ENCODE peak calls at places on chromosome 7, in eight cellular contexts. O, C, F, M, L, V, Z and J are unnamed samples. For H3K9me3, the result is how much of the 10 kb centered on the place peaks cover.

GRCh38 chr7:155860840-155861479 is 48.7 kb upstream of the SHH start:
- DNase-seq in O (peak), C (peak), F (no peak), M (no peak), L (peak), V (no peak), Z (peak), J (no peak)

GRCh38 chr7:12771378-12771877 is 84.0 kb downstream of the ARL4A start:
- DNase-seq in O (no peak), C (peak), F (no peak), M (no peak), L (no peak), V (no peak), Z (no peak), J (no peak)

GRCh38 chr7:108109216-108109908 is 20.8 kb downstream of the LAMB4 start:
- DNase-seq in O (no peak), C (no peak), F (no peak), M (no peak), L (no peak), V (peak), Z (no peak), J (peak)

GRCh38 chr7:128031901-128032604 is 816 bp upstream of the LRRC4 start:
- DNase-seq in O (peak), C (no peak), F (no peak), M (peak), L (peak), V (no peak), Z (peak), J (peak)

GRCh38 chr7:90411510-90411909 is 8.2 kb downstream of the CLDN12 start:
- DNase-seq in O (no peak), C (no peak), F (no peak), M (no peak), L (no peak), V (peak), Z (no peak), J (no peak)

GRCh38 chr7:72540106-72540611 is 128.0 kb upstream of the CALN1 start:
- DNase-seq in O (no peak), C (no peak), F (no peak), M (no peak), L (no peak), V (no peak), Z (no peak), J (no peak)

GRCh38 chr7:27782849-27783248 is 42.9 kb downstream of the TAX1BP1 start:
- DNase-seq in O (no peak), C (no peak), F (no peak), M (no peak), L (no peak), V (no peak), Z (no peak), J (no peak)

GRCh38 chr7:112581529-112581928 is 100.7 kb downstream of the LSMEM1 start:
- DNase-seq in O (no peak), C (no peak), F (no peak), M (no peak), L (no peak), V (no peak), Z (no peak), J (no peak)

GRCh38 chr7:33905389-33906032 is at the start of gene BMPER:
- DNase-seq in O (peak), C (no peak), F (no peak), M (no peak), L (no peak), V (no peak), Z (peak), J (peak)

GRCh38 chr7:48962821-48963505 is 38.6 kb downstream of the CDC14C start:
- DNase-seq in O (no peak), C (no peak), F (no peak), M (no peak), L (no peak), V (no peak), Z (no peak), J (no peak)

GRCh38 chr7:50953820-50954219 is 171.1 kb upstream of the GRB10 start:
- DNase-seq in O (no peak), C (no peak), F (peak), M (no peak), L (no peak), V (no peak), Z (no peak), J (no peak)

GRCh38 chr7:3264693-3265339 is 36.2 kb upstream of the SDK1 start:
- DNase-seq in O (no peak), C (no peak), F (no peak), M (no peak), L (no peak), V (no peak), Z (no peak), J (no peak)

GRCh38 chr7:70618020-70618551 is 513.9 kb upstream of the GALNT17 start:
- DNase-seq in O (no peak), C (no peak), F (no peak), M (no peak), L (no peak), V (no peak), Z (no peak), J (peak)

GRCh38 chr7:32316831-32317230 is 173.3 kb downstream of the LSM5 start:
- DNase-seq in O (no peak), C (no peak), F (no peak), M (no peak), L (no peak), V (no peak), Z (no peak), J (no peak)

GRCh38 chr7:129831424-129832058 is 121.2 kb downstream of the UBE2H start:
- DNase-seq in O (no peak), C (no peak), F (no peak), M (no peak), L (no peak), V (peak), Z (no peak), J (no peak)

GRCh38 chr7:103446046-103446520 is at the start of gene SLC26A5:
- DNase-seq in O (peak), C (peak), F (no peak), M (no peak), L (no peak), V (no peak), Z (peak), J (peak)

GRCh38 chr7:46909601-46910051 is 672.3 kb downstream of the TNS3 start:
- DNase-seq in O (no peak), C (no peak), F (no peak), M (no peak), L (no peak), V (no peak), Z (no peak), J (no peak)

GRCh38 chr7:44267719-44268413 is 57.5 kb downstream of the CAMK2B start:
- DNase-seq in O (no peak), C (no peak), F (no peak), M (no peak), L (no peak), V (no peak), Z (no peak), J (no peak)

GRCh38 chr7:38369816-38370493 is 96.5 kb upstream of the TARP start:
- DNase-seq in O (peak), C (peak), F (peak), M (peak), L (peak), V (peak), Z (peak), J (peak)

GRCh38 chr7:100679927-100680588 is 6.5 kb downstream of the GNB2 start:
- DNase-seq in O (no peak), C (no peak), F (no peak), M (no peak), L (no peak), V (no peak), Z (no peak), J (no peak)

GRCh38 chr7:122914812-122915211 is 28.6 kb upstream of the CADPS2 start:
- DNase-seq in O (no peak), C (no peak), F (no peak), M (no peak), L (no peak), V (no peak), Z (no peak), J (no peak)

GRCh38 chr7:91050677-91051076 is 213.6 kb upstream of the FZD1 start:
- DNase-seq in O (no peak), C (no peak), F (no peak), M (no peak), L (no peak), V (no peak), Z (no peak), J (no peak)

GRCh38 chr7:16564909-16565426 is 38.3 kb downstream of the LRRC72 start:
- DNase-seq in O (no peak), C (no peak), F (no peak), M (no peak), L (no peak), V (peak), Z (no peak), J (no peak)

GRCh38 chr7:149496642-149497391 is 792 bp downstream of the ZNF746 start:
- DNase-seq in O (peak), C (peak), F (no peak), M (peak), L (peak), V (no peak), Z (peak), J (peak)

GRCh38 chr7:82105463-82105862 is 335.6 kb upstream of the HGF start:
- DNase-seq in O (no peak), C (no peak), F (no peak), M (no peak), L (no peak), V (peak), Z (no peak), J (peak)

GRCh38 chr7:55912748-55913158 is 25.5 kb downstream of the ZNF713 start:
- DNase-seq in O (no peak), C (no peak), F (no peak), M (no peak), L (no peak), V (no peak), Z (no peak), J (peak)

GRCh38 chr7:155533827-155534690 is 12.3 kb downstream of the CNPY1 start:
- DNase-seq in O (no peak), C (no peak), F (peak), M (no peak), L (no peak), V (no peak), Z (no peak), J (peak)

GRCh38 chr7:72504057-72504456 is 91.9 kb upstream of the CALN1 start:
- DNase-seq in O (no peak), C (no peak), F (no peak), M (no peak), L (no peak), V (no peak), Z (no peak), J (no peak)

GRCh38 chr7:1397491-1398327 is 61.6 kb downstream of the MICALL2 start:
- DNase-seq in O (no peak), C (no peak), F (no peak), M (no peak), L (no peak), V (no peak), Z (no peak), J (no peak)

GRCh38 chr7:27901028-27901760 is 161.2 kb downstream of the TAX1BP1 start:
- DNase-seq in O (no peak), C (no peak), F (no peak), M (no peak), L (peak), V (no peak), Z (no peak), J (no peak)

GRCh38 chr7:65809259-65809981 is 63.5 kb upstream of the VKORC1L1 start:
- DNase-seq in O (no peak), C (no peak), F (no peak), M (no peak), L (no peak), V (no peak), Z (no peak), J (no peak)

GRCh38 chr7:332646-333398 is 42.9 kb downstream of the FOXL3 start:
- DNase-seq in O (peak), C (peak), F (peak), M (peak), L (peak), V (peak), Z (peak), J (peak)

GRCh38 chr7:90251304-90251635 is 6.3 kb downstream of the CFAP69 start:
- DNase-seq in O (no peak), C (no peak), F (no peak), M (no peak), L (no peak), V (no peak), Z (no peak), J (no peak)

GRCh38 chr7:111803015-111803758 is 240.9 kb upstream of the IMMP2L start:
- DNase-seq in O (no peak), C (no peak), F (no peak), M (no peak), L (no peak), V (no peak), Z (no peak), J (no peak)

GRCh38 chr7:145219461-145219860 is 383.6 kb upstream of the TPK1 start:
- DNase-seq in O (no peak), C (no peak), F (no peak), M (no peak), L (no peak), V (no peak), Z (no peak), J (no peak)

GRCh38 chr7:145224775-145225174 is 388.9 kb upstream of the TPK1 start:
- DNase-seq in O (no peak), C (no peak), F (no peak), M (no peak), L (no peak), V (no peak), Z (no peak), J (no peak)
- H3K9me3 ChIP-seq in O (under half), C (under half), F (under half), M (under half), L (under half), V (under half), Z (under half), J (under half)

GRCh38 chr7:85186521-85187241 is at the start of gene SEMA3D:
- DNase-seq in O (peak), C (peak), F (peak), M (peak), L (peak), V (peak), Z (peak), J (peak)

GRCh38 chr7:85186083-85186520 is 754 bp downstream of the SEMA3D start:
- DNase-seq in O (no peak), C (no peak), F (no peak), M (no peak), L (no peak), V (no peak), Z (peak), J (peak)

GRCh38 chr7:85185355-85186082 is 1.3 kb downstream of the SEMA3D start:
- DNase-seq in O (peak), C (no peak), F (no peak), M (no peak), L (no peak), V (no peak), Z (peak), J (peak)

GRCh38 chr7:85191383-85191782 is 4.5 kb upstream of the SEMA3D start:
- DNase-seq in O (no peak), C (no peak), F (no peak), M (no peak), L (no peak), V (peak), Z (no peak), J (no peak)
- TF ChIP-seq CTCF in O (no peak), C (no peak), F (no peak), M (no peak), L (peak), V (peak), Z (no peak), J (peak)

GRCh38 chr7:57769958-57770357 is 320.0 kb downstream of the ZNF716 start:
- DNase-seq in O (no peak), C (no peak), F (no peak), M (no peak), L (no peak), V (no peak), Z (no peak), J (no peak)

GRCh38 chr7:57774300-57774699 is 324.3 kb downstream of the ZNF716 start:
- DNase-seq in O (no peak), C (no peak), F (no peak), M (no peak), L (no peak), V (no peak), Z (no peak), J (no peak)

GRCh38 chr7:57772126-57772924 is 322.3 kb downstream of the ZNF716 start:
- DNase-seq in O (no peak), C (no peak), F (no peak), M (no peak), L (no peak), V (no peak), Z (no peak), J (no peak)

DNA sequence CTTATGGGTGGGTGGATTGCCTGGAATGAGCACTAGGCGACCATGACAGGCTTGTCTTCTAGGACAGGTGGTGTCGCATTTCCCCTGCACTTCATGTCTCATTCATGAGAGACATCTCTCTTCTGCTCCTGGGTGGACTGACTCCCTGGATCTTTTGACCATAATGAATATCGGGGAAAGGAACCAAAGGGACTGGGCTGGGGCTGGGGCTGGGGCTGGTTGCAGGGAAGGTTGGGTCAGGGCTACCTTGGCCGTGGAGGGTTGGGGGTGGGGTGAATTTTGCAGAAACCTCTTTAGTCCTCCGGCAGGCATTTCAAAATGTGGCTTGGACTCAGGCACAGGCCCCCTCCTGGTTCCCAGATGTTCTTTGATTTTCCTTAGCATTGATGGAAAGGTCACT is 319.2 kb downstream of the ZNF716 start:
- DNase-seq in O (no peak), C (no peak), F (no peak), M (no peak), L (no peak), V (no peak), Z (no peak), J (no peak)
- H3K9me3 ChIP-seq in O (under half), C (under half), F (half or more), M (under half), L (under half), V (under half), Z (half or more), J (under half)

GRCh38 chr7:138449580-138449979 is 10.5 kb upstream of the TRIM24 start:
- DNase-seq in O (no peak), C (no peak), F (no peak), M (peak), L (peak), V (no peak), Z (no peak), J (peak)
- TF ChIP-seq CTCF in O (peak), C (no peak), F (peak), M (peak), L (peak), V (peak), Z (no peak), J (peak)

GRCh38 chr7:80311313-80311712 is 176.7 kb downstream of the GNAI1 start:
- DNase-seq in O (no peak), C (no peak), F (no peak), M (no peak), L (no peak), V (no peak), Z (no peak), J (no peak)

GRCh38 chr7:80313716-80314115 is 179.1 kb downstream of the GNAI1 start:
- DNase-seq in O (no peak), C (no peak), F (no peak), M (no peak), L (no peak), V (no peak), Z (no peak), J (no peak)

GRCh38 chr7:80312139-80312661 is 177.6 kb downstream of the GNAI1 start:
- DNase-seq in O (no peak), C (peak), F (no peak), M (no peak), L (no peak), V (no peak), Z (no peak), J (no peak)

GRCh38 chr7:80309971-80310549 is 175.4 kb downstream of the GNAI1 start:
- DNase-seq in O (no peak), C (no peak), F (no peak), M (no peak), L (no peak), V (no peak), Z (no peak), J (no peak)

GRCh38 chr7:80313067-80313626 is 178.5 kb downstream of the GNAI1 start:
- DNase-seq in O (no peak), C (no peak), F (no peak), M (no peak), L (no peak), V (no peak), Z (no peak), J (no peak)
- H3K9me3 ChIP-seq in O (under half), C (under half), F (under half), M (under half), L (under half), V (under half), Z (under half), J (under half)

GRCh38 chr7:135170223-135170997 is at the start of gene CYREN:
- DNase-seq in O (peak), C (peak), F (peak), M (peak), L (peak), V (peak), Z (peak), J (peak)
- TF ChIP-seq CTCF in O (peak), C (no peak), F (peak), M (peak), L (peak), V (peak), Z (no peak), J (peak)